ENCODE peak calls at places on chromosomes 13 and 19, in five cellular contexts. J is stimulated activated CD4-positive, alpha-beta T cell treated with anti-CD3 and anti-CD28 coated beads, Interleukin-12 subunit alpha, Interleukin-12 subunit beta, amount 100 ng/mL, for 4 hours; R is stimulated activated naive CD8-positive, alpha-beta T cell treated with anti-CD3 and anti-CD28 coated beads, Interleukin-15, amount 100 ng/mL, for 72 hours; L is tibial artery; S is cardiac muscle cell. F is an unnamed sample.

GRCh38 chr13:35995136-35995535 is 136.0 kb downstream of the DCLK1 start:
- DNase-seq in J (no peak), R (no peak), L (no peak), S (no peak), F (no peak)

GRCh38 chr13:84641491-84641890 is 759.2 kb upstream of the SLITRK1 start:
- DNase-seq in J (no peak), R (no peak), L (no peak), S (no peak), F (no peak)

GRCh38 chr19:37361994-37362393 is 8.9 kb upstream of the ZNF527 start:
- DNase-seq in J (no peak), R (no peak), L (no peak), S (no peak), F (no peak)

GRCh38 chr13:46571189-46571901 is 18.4 kb downstream of the LRCH1 start:
- DNase-seq in J (no peak), R (no peak), L (no peak), S (no peak), F (no peak)

GRCh38 chr19:44476559-44477408 is 23.5 kb downstream of the ZNF180 start:
- DNase-seq in J (no peak), R (peak; percentile 11), L (no peak), S (peak; percentile 6), F (no peak)

GRCh38 chr13:33204130-33204927 is 81.2 kb downstream of the STARD13 start:
- DNase-seq in J (no peak), R (no peak), L (peak; percentile 87), S (no peak), F (peak; percentile 86)

GRCh38 chr19:11339254-11340098 is at the start of gene RAB3D:
- DNase-seq in J (peak; percentile 85), R (peak; percentile 74), L (peak; percentile 97), S (peak; percentile 97), F (peak; percentile 97)

GRCh38 chr19:34363094-34363493 is 1.9 kb upstream of the GPI start:
- DNase-seq in J (no peak), R (no peak), L (no peak), S (peak; percentile 18), F (no peak)

GRCh38 chr13:109940637-109941036 is 154.3 kb upstream of the IRS2 start:
- DNase-seq in J (no peak), R (no peak), L (no peak), S (no peak), F (no peak)